ENCODE peak calls at places on chromosomes 2 and 18, in four cellular contexts. R is HepG2, C is GM12878, J is H1. D is an unnamed sample.

GRCh38 chr18:22816266-22817176 is 116.6 kb upstream of the RBBP8 start:
- DNase-seq in C (no peak), J (no peak), R (peak; percentile 32), D (no peak)

GRCh38 chr2:142803158-142803557 is 74.3 kb upstream of the KYNU start:
- DNase-seq in J (no peak), R (no peak), C (no peak), D (no peak)

GRCh38 chr18:76992226-76993084 is 140.1 kb downstream of the MBP start:
- DNase-seq in R (no peak), J (no peak), C (no peak), D (no peak)

GRCh38 chr2:73101626-73102256 is 11.0 kb downstream of the RAB11FIP5 start:
- DNase-seq in C (no peak), J (no peak), R (no peak), D (no peak)

GRCh38 chr2:111975053-111975552 is 76.7 kb downstream of the MERTK start:
- DNase-seq in J (peak; percentile 15), C (no peak), R (peak; percentile 75), D (no peak)

GRCh38 chr2:58240595-58240937 is 559 bp downstream of the FANCL start:
- DNase-seq in R (peak; percentile 34), J (no peak), C (no peak), D (peak; percentile 14)

GRCh38 chr18:78448106-78448505 is 531.5 kb upstream of the SALL3 start:
- DNase-seq in C (no peak), R (peak; percentile 1), J (no peak), D (no peak)

GRCh38 chr18:54807303-54807702 is 21.0 kb upstream of the RAB27B start:
- DNase-seq in J (no peak), R (no peak), C (no peak), D (no peak)

GRCh38 chr2:7745369-7745768 is 828.2 kb downstream of the RNF144A start:
- DNase-seq in R (no peak), C (no peak), J (no peak), D (no peak)

GRCh38 chr18:59180150-59180845 is 39.7 kb upstream of the GRP start:
- DNase-seq in C (no peak), J (no peak), R (no peak), D (no peak)

GRCh38 chr2:160109939-160110673 is 47.7 kb upstream of the PLA2R1 start:
- DNase-seq in J (no peak), R (peak; percentile 62), C (no peak), D (peak; percentile 71)

GRCh38 chr2:32627441-32627900 is 379 bp upstream of the TTC27 start:
- DNase-seq in J (peak; percentile 10), C (no peak), R (peak; percentile 9), D (peak; percentile 68)
- TF ChIP-seq TCF12 in J (no peak), C (no peak), R (no peak), D (no peak)

GRCh38 chr2:218010116-218010837 is 7.5 kb upstream of the TNS1 start:
- DNase-seq in J (no peak), C (no peak), R (no peak), D (peak; percentile 91)
- TF ChIP-seq TCF12 in J (no peak), C (no peak), R (no peak), D (no peak)

DNA sequence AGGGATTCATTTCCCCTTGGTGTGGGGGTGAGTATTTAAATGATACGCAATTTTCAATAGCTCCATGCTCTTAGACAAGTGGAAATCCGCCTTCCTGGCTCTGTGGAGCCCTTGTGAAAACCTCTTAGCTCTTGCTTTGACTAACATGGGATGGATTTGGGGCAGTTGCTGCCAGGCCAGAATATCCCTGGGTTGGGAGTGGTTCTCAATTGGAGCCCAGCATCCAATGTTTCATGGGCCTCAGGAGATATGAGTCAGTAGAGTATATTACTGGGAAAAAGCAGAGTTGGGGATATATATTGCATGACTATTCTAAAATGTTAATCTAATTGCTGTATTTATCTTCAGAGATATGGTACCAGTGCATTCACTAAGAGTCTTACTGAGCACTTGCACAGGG is 104.4 kb upstream of the IL1R2 start:
- DNase-seq in R (no peak), J (no peak), C (no peak), D (no peak)
- TF ChIP-seq TCF12 in R (no peak), J (no peak), C (no peak), D (no peak)

DNA sequence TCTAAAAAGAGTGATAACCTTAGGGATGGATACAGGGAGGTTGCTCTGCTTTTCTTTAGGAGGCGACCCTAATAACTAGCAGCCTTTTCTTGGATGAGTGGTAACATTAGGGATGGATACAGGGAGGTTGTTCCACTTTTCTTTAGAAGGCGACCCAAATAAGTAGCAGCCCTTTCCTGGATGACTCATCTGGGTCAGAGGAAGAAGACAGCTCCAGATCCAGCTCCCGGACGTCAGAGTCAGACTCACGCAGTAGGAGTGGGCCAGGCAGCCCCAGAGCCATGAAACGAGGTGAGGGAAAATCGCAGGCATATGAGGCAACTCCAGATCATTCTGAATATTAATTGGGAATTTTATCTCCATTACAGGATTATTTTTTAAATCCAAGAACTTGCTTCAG is 31.0 kb upstream of the C1GALT1C1L start:
- DNase-seq in J (no peak), C (no peak), R (no peak), D (no peak)
- TF ChIP-seq TCF12 in J (no peak), C (no peak), R (no peak), D (no peak)

GRCh38 chr2:240638517-240639160 is 13.4 kb downstream of the GPR35 start:
- DNase-seq in J (no peak), C (no peak), R (no peak), D (no peak)

GRCh38 chr2:240642061-240642805 is 17.0 kb downstream of the GPR35 start:
- DNase-seq in R (no peak), J (no peak), C (no peak), D (peak; percentile 32)

GRCh38 chr2:240639566-240639965 is 14.3 kb downstream of the GPR35 start:
- DNase-seq in R (no peak), C (no peak), J (no peak), D (no peak)

GRCh38 chr2:240642806-240643092 is 17.5 kb downstream of the GPR35 start:
- DNase-seq in J (no peak), C (no peak), R (no peak), D (no peak)

GRCh38 chr2:240640939-240641338 is 15.7 kb downstream of the GPR35 start:
- DNase-seq in R (peak; percentile 42), J (peak; percentile 49), C (no peak), D (peak; percentile 85)
- TF ChIP-seq TCF12 in R (no peak), J (no peak), C (no peak), D (no peak)

DNA sequence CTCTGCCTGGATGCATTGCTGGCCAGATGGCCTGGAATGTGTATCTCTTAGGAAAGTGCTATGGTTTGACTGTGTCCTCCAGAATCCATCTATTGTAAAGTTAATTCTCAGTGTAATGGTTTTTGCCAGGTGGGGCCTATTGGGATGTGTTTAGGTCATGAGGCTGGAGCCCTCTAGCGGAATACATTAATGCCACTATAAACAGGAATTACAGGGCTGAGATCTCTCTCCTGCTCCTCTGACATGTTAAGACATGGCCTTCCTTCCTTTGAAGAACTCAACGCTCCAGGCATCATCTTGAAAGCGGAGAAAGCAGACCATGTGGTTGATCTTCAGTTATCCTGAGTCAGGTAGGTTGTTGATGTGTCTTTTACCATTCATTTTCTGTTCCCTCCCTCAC is 276.4 kb downstream of the RPIA start:
- DNase-seq in J (no peak), C (no peak), R (peak; percentile 15), D (no peak)
- TF ChIP-seq TCF12 in J (no peak), C (no peak), R (no peak), D (no peak)

GRCh38 chr2:183078163-183078466 is 432 bp upstream of the DUSP19 start:
- DNase-seq in J (no peak), C (no peak), R (no peak), D (peak; percentile 76)

GRCh38 chr2:183081908-183082307 is 3.4 kb downstream of the DUSP19 start:
- DNase-seq in J (no peak), C (no peak), R (no peak), D (no peak)

GRCh38 chr2:183079335-183079775 is 808 bp downstream of the DUSP19 start:
- DNase-seq in C (no peak), R (no peak), J (no peak), D (no peak)

GRCh38 chr2:183078467-183079334 is at the start of gene DUSP19:
- DNase-seq in J (peak; percentile 94), R (peak; percentile 95), C (peak; percentile 95), D (peak; percentile 88)
- TF ChIP-seq TCF12 in J (no peak), R (no peak), C (no peak), D (peak; percentile 27)

GRCh38 chr18:35635171-35635570 is 53.6 kb downstream of the GALNT1 start:
- DNase-seq in J (no peak), R (peak; percentile 4), C (no peak), D (peak; percentile 37)
- TF ChIP-seq TCF12 in J (no peak), R (no peak), C (no peak), D (peak; percentile 58)

D was measured in SK-N-SH.